ENCODE peak calls at places on chromosomes 11 and 22, in ten cellular contexts. G, X, M, T, A, K, O, W, I and C are unnamed samples.

GRCh38 chr11:1341928-1342524 is 32.6 kb upstream of the TOLLIP start:
- DNase-seq in G (no peak), X (no peak), M (no peak), T (peak), A (no peak), K (no peak), O (peak), W (no peak), I (no peak), C (peak)

GRCh38 chr11:11972148-11972547 is 36.3 kb downstream of the DKK3 start:
- DNase-seq in G (peak), X (peak), M (no peak), T (no peak), A (no peak), K (no peak), O (no peak), W (no peak), I (no peak), C (peak)

GRCh38 chr11:12220305-12220704 is 109.9 kb downstream of the MICAL2 start:
- DNase-seq in G (peak), X (no peak), M (no peak), T (peak), A (no peak), K (peak), O (no peak), W (no peak), I (no peak), C (no peak)

GRCh38 chr11:34926101-34926830 is 9.8 kb downstream of the PDHX start:
- DNase-seq in G (no peak), X (no peak), M (no peak), T (peak), A (no peak), K (no peak), O (peak), W (peak), I (peak), C (no peak)

GRCh38 chr11:112555491-112556364 is 295.1 kb upstream of the PLET1 start:
- DNase-seq in G (peak), X (peak), M (peak), T (peak), A (peak), K (peak), O (no peak), W (peak), I (peak), C (peak)

GRCh38 chr11:34614334-34615113 is 6.4 kb upstream of the EHF start:
- DNase-seq in G (no peak), X (no peak), M (no peak), T (peak), A (no peak), K (no peak), O (no peak), W (no peak), I (no peak), C (no peak)

GRCh38 chr22:25540128-25540790 is 24.2 kb upstream of the GRK3 start:
- DNase-seq in G (no peak), X (no peak), M (no peak), T (no peak), A (no peak), K (no peak), O (no peak), W (no peak), I (no peak), C (no peak)

GRCh38 chr11:39255648-39256047 is 2203.8 kb downstream of the LRRC4C start:
- DNase-seq in G (no peak), X (no peak), M (no peak), T (no peak), A (no peak), K (no peak), O (no peak), W (no peak), I (no peak), C (no peak)

GRCh38 chr11:17414317-17414737 is 25.9 kb upstream of the KCNJ11 start:
- DNase-seq in G (no peak), X (no peak), M (no peak), T (no peak), A (no peak), K (no peak), O (no peak), W (no peak), I (no peak), C (no peak)

GRCh38 chr11:71269603-71270511 is 17.5 kb upstream of the SHANK2 start:
- DNase-seq in G (no peak), X (peak), M (no peak), T (no peak), A (no peak), K (no peak), O (no peak), W (no peak), I (peak), C (peak)

GRCh38 chr11:86138958-86139357 is 70.1 kb upstream of the PICALM start:
- DNase-seq in G (no peak), X (no peak), M (no peak), T (no peak), A (no peak), K (no peak), O (peak), W (no peak), I (no peak), C (no peak)

GRCh38 chr11:131609317-131609716 is 238.9 kb downstream of the NTM start:
- DNase-seq in G (no peak), X (no peak), M (no peak), T (peak), A (no peak), K (no peak), O (peak), W (no peak), I (peak), C (no peak)

GRCh38 chr11:120205596-120206161 is 5.2 kb upstream of the OAF start:
- DNase-seq in G (no peak), X (no peak), M (no peak), T (peak), A (no peak), K (no peak), O (peak), W (no peak), I (peak), C (no peak)

GRCh38 chr11:73189315-73189714 is 28.8 kb upstream of the P2RY2 start:
- DNase-seq in G (no peak), X (no peak), M (no peak), T (no peak), A (no peak), K (no peak), O (no peak), W (no peak), I (no peak), C (no peak)

GRCh38 chr11:123253223-123253622 is 58.2 kb upstream of the CLMP start:
- DNase-seq in G (no peak), X (no peak), M (no peak), T (no peak), A (no peak), K (no peak), O (no peak), W (no peak), I (no peak), C (no peak)

GRCh38 chr11:65814131-65814959 is 19.4 kb upstream of the SNX32 start:
- DNase-seq in G (no peak), X (no peak), M (no peak), T (peak), A (no peak), K (no peak), O (peak), W (no peak), I (no peak), C (no peak)

GRCh38 chr11:1356478-1356960 is 33.2 kb upstream of the BRSK2 start:
- DNase-seq in G (no peak), X (no peak), M (no peak), T (no peak), A (no peak), K (no peak), O (no peak), W (no peak), I (no peak), C (no peak)

GRCh38 chr11:46914363-46914762 is 4.0 kb downstream of the LRP4 start:
- DNase-seq in G (peak), X (no peak), M (no peak), T (no peak), A (no peak), K (peak), O (peak), W (no peak), I (peak), C (peak)

GRCh38 chr11:57566564-57567209 is 785 bp downstream of the UBE2L6 start:
- DNase-seq in G (no peak), X (no peak), M (no peak), T (no peak), A (no peak), K (no peak), O (no peak), W (no peak), I (no peak), C (no peak)